ENCODE peak calls at places on chromosomes 3 and 15, in five cellular contexts. G is SK-N-SH, P is H1, D is K562, C is HepG2. F is an unnamed sample.

GRCh38 chr3:16236856-16237393 is 27.8 kb downstream of the DPH3 start:
- DNase-seq in G (no peak), P (no peak), D (no peak), C (no peak), F (no peak)

GRCh38 chr15:70164910-70165791 is 67.4 kb upstream of the TLE3 start:
- DNase-seq in G (no peak), P (no peak), D (no peak), C (peak), F (no peak)

GRCh38 chr3:175111036-175111435 is 251.9 kb downstream of the NAALADL2 start:
- DNase-seq in G (no peak), P (no peak), D (no peak), C (no peak), F (no peak)

GRCh38 chr15:41881925-41882688 is 11.7 kb downstream of the SPTBN5 start:
- DNase-seq in G (no peak), P (no peak), D (peak), C (no peak), F (no peak)

GRCh38 chr3:169337541-169337940 is 326.0 kb downstream of the MECOM start:
- DNase-seq in G (no peak), P (no peak), D (no peak), C (no peak), F (no peak)

GRCh38 chr3:171054921-171055320 is 28.4 kb upstream of the SLC2A2 start:
- DNase-seq in G (no peak), P (no peak), D (no peak), C (no peak), F (no peak)

GRCh38 chr3:217948-218347 is 21.4 kb downstream of the CHL1 start:
- DNase-seq in G (no peak), P (no peak), D (no peak), C (no peak), F (no peak)

GRCh38 chr3:134380249-134380648 is 6.0 kb upstream of the AMOTL2 start:
- DNase-seq in G (no peak), P (no peak), D (no peak), C (no peak), F (no peak)

GRCh38 chr3:76026379-76026778 is 241.0 kb upstream of the ZNF717 start:
- DNase-seq in G (no peak), P (no peak), D (no peak), C (no peak), F (no peak)

GRCh38 chr3:47010910-47011309 is 31.4 kb downstream of the NBEAL2 start:
- DNase-seq in G (no peak), P (no peak), D (no peak), C (no peak), F (no peak)
- TF ChIP-seq EP300 in G (no peak), P (no peak), D (no peak), C (no peak), F (no peak)

GRCh38 chr3:126245811-126246727 is 65.7 kb upstream of the ALDH1L1 start:
- DNase-seq in G (peak), P (no peak), D (peak), C (peak), F (no peak)
- TF ChIP-seq YY1 in G (no peak), P (no peak), D (no peak), C (peak), F (no peak)

GRCh38 chr15:32819406-32819930 is 101.7 kb downstream of the GREM1 start:
- DNase-seq in G (no peak), P (no peak), D (no peak), C (no peak), F (no peak)

GRCh38 chr15:32817570-32817969 is 99.8 kb downstream of the GREM1 start:
- DNase-seq in G (no peak), P (no peak), D (no peak), C (no peak), F (no peak)

GRCh38 chr15:32822739-32823138 is 104.9 kb downstream of the GREM1 start:
- DNase-seq in G (no peak), P (no peak), D (no peak), C (no peak), F (no peak)

GRCh38 chr15:32823750-32824149 is 105.9 kb downstream of the GREM1 start:
- DNase-seq in G (no peak), P (no peak), D (no peak), C (no peak), F (no peak)

DNA sequence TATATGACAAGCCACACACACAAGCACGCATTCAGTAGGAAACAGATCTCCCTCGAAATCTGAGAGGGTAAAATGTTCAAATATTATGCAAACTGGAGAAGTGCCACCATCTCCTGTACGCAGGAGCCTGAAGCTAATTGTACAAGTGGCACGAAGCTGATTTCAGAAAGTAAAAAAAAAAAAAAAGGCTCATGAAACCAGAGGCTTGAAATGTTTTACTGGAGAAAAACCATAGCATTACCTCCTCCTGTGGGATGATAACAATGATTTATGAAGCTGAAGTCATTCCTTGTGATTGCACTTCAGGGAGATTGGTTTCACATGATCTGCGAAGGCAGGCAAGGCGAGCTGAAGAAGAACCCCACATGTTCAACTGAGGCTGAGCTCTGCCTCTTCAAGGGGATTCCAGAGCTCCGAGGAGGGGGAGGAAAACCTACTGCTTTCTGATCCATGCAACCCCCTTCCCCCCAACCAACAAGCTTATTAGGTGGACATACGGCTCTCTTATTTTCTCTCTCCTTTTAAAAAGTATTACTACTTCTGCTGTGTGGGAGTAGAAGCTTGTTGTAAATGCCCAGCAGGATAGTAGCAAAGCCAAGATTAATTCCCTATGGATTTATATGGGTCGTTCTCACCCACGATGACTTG is 101.1 kb downstream of the GREM1 start:
- DNase-seq in G (no peak), P (no peak), D (no peak), C (no peak), F (no peak)
- TF ChIP-seq EP300 in G (no peak), P (no peak), D (no peak), C (no peak), F (no peak)

GRCh38 chr15:76982356-76982755 is 12.6 kb upstream of the PSTPIP1 start:
- DNase-seq in G (no peak), P (no peak), D (no peak), C (no peak), F (no peak)

GRCh38 chr15:76976572-76977270 is 18.2 kb upstream of the PSTPIP1 start:
- DNase-seq in G (no peak), P (no peak), D (no peak), C (no peak), F (no peak)

GRCh38 chr15:76979996-76980520 is 14.9 kb upstream of the PSTPIP1 start:
- DNase-seq in G (no peak), P (no peak), D (no peak), C (no peak), F (no peak)

GRCh38 chr15:76979331-76979925 is 15.5 kb upstream of the PSTPIP1 start:
- DNase-seq in G (no peak), P (no peak), D (no peak), C (no peak), F (no peak)

DNA sequence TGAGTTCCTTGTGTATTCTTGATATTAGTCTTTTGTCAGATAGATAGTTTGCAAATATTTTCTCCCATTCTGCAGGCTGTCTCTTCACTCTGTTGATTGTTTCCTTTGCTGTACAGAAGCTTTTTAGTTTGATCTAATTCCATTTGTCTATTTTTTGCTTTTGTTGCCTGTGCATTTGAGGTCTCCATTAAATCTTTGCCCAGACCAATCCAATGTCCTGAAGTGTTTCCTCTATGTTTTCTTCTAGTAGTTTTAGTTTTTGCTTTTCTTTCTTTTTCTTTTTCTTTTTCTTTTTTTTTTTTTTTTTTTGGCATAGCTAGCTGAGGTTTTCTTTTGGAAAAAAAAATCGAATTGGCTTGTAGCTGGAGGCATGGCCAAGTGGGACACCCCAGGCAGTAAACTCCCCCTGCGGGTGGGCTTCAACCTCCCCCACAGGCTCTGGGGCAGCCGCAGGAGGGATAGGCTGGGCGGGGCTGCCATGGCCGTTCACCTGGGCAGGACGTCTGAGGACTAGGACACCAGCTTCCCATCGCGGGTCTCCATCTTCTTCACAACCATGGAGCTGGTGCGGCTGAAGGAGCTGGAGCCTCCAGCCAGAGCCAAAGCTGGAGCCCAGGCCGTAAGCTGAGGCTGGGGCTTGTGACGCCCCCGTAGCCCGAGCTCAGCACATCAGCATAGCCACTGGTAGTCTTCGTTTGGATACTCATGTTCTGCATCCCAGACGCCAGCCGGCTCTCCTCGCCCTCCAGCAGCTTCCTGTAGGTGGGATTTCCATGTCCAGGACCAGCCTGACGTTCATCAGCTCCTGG is 16.2 kb upstream of the PSTPIP1 start:
- DNase-seq in G (no peak), P (no peak), D (no peak), C (no peak), F (no peak)
- TF ChIP-seq YY1 in G (no peak), P (no peak), D (no peak), C (no peak), F (no peak)

GRCh38 chr3:73805435-73805834 is 180.7 kb upstream of the PDZRN3 start:
- DNase-seq in G (no peak), P (no peak), D (no peak), C (no peak), F (no peak)
- TF ChIP-seq EP300 in G (no peak), P (no peak), D (no peak), C (no peak), F (no peak)

DNA sequence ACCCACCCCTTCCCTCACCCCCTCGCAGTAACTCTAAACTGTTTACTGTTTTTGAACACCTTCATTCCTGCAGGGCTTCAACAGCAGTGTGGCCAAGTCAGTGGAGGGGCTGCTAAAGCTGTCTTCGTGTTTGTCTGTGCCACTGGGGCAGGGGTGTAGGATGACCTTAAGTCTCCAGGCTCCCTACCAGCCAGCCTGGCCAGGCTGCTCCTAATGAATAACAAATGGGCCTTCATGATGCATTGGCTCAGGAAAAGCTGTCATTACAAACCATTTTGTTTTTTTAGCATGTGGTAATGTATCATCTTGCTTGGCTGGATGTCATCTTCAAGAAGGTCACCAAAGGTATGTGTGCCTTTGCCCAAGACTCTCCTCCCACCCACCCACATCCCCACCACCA is 372.2 kb upstream of the WNT5A start:
- DNase-seq in G (peak), P (no peak), D (no peak), C (no peak), F (no peak)
- TF ChIP-seq YY1 in G (no peak), P (no peak), D (no peak), C (no peak), F (no peak)

GRCh38 chr15:63611217-63611616 is 14.0 kb downstream of the FBXL22 start:
- DNase-seq in G (no peak), P (no peak), D (no peak), C (no peak), F (no peak)

GRCh38 chr15:63610209-63610841 is 13.1 kb downstream of the FBXL22 start:
- DNase-seq in G (peak), P (peak), D (peak), C (peak), F (peak)

GRCh38 chr15:63612300-63612699 is 15.1 kb downstream of the FBXL22 start:
- DNase-seq in G (no peak), P (no peak), D (no peak), C (no peak), F (no peak)

DNA sequence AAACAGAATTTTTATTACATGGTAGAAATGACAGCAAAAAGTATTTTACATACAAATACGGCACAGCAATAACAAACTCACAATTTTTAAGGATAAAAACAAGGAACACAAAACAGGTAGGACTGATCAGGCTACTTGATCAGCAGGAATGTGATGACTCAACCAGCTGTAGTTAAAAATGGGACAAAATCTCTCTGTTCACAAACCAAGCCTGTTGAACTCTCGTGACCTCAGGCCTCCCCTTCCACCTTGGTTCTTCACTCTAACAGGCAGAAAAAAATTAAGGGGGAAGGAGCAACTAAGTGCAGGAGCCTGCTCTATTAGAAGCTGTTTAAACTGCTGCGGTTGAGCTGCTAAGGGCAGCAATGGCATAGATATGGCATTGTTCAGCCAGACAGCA is 18.7 kb downstream of the FBXL22 start:
- DNase-seq in G (no peak), P (no peak), D (no peak), C (no peak), F (no peak)
- TF ChIP-seq EP300 in G (no peak), P (no peak), D (no peak), C (no peak), F (no peak)

GRCh38 chr15:80970018-80970657 is 19.5 kb downstream of the MESD start:
- DNase-seq in G (peak), P (no peak), D (peak), C (peak), F (no peak)
- TF ChIP-seq YY1 in G (no peak), P (no peak), D (no peak), C (no peak), F (no peak)

F was measured in GM12878.